ENCODE peak calls at places on chromosomes 5 and 9, in five cellular contexts. G, K, W, A and E are unnamed samples.

GRCh38 chr9:744790-745456 is 96.6 kb upstream of the DMRT1 start:
- DNase-seq in W (no peak), G (no peak), K (no peak), A (peak; percentile 97), E (peak; percentile 5)

GRCh38 chr5:74643160-74643562 is 2.6 kb upstream of the ENC1 start:
- DNase-seq in A (peak; percentile 56), K (no peak), G (peak; percentile 92), W (peak; percentile 98), E (peak; percentile 45)

GRCh38 chr5:68459093-68459492 is 243.5 kb downstream of the PIK3R1 start:
- DNase-seq in K (no peak), W (no peak), A (peak; percentile 11), G (no peak), E (no peak)

GRCh38 chr5:6384856-6385255 is 6.5 kb upstream of the MED10 start:
- DNase-seq in A (no peak), G (no peak), K (no peak), W (no peak), E (no peak)

GRCh38 chr5:50501510-50502209 is 60.6 kb upstream of the EMB start:
- DNase-seq in W (no peak), G (no peak), A (no peak), K (no peak), E (no peak)

GRCh38 chr5:160311491-160312138 is 749 bp downstream of the CCNJL start:
- DNase-seq in K (no peak), A (no peak), G (no peak), W (no peak), E (peak; percentile 8)

GRCh38 chr5:139838381-139839197 is 43.0 kb downstream of the PSD2 start:
- DNase-seq in G (no peak), K (no peak), W (no peak), A (no peak), E (no peak)

GRCh38 chr9:70101265-70101664 is 57.6 kb downstream of the MAMDC2 start:
- DNase-seq in K (no peak), G (peak; percentile 41), A (no peak), W (no peak), E (no peak)

GRCh38 chr5:58860680-58861079 is 277.8 kb downstream of the RAB3C start:
- DNase-seq in K (no peak), G (no peak), A (no peak), W (no peak), E (no peak)

GRCh38 chr5:161545701-161546462 is 643 bp downstream of the GABRB2 start:
- DNase-seq in A (no peak), W (no peak), G (no peak), K (peak; percentile 5), E (no peak)

GRCh38 chr5:2131196-2131595 is 248.5 kb upstream of the IRX4 start:
- DNase-seq in W (no peak), G (no peak), K (no peak), A (no peak), E (no peak)

GRCh38 chr5:139636975-139637408 is 11.2 kb upstream of the CXXC5 start:
- DNase-seq in K (no peak), G (peak; percentile 83), A (no peak), W (no peak), E (no peak)

GRCh38 chr5:58751222-58751621 is 168.3 kb downstream of the RAB3C start:
- DNase-seq in W (no peak), K (no peak), G (peak; percentile 57), A (no peak), E (peak; percentile 77)

GRCh38 chr9:86867658-86868313 is 79.5 kb downstream of the GAS1 start:
- DNase-seq in K (no peak), W (no peak), G (no peak), A (peak; percentile 39), E (no peak)

GRCh38 chr9:123657921-123658320 is 272.0 kb downstream of the DENND1A start:
- DNase-seq in W (no peak), K (no peak), A (no peak), G (no peak), E (no peak)

GRCh38 chr5:180605554-180606214 is 14.4 kb upstream of the SCGB3A1 start:
- DNase-seq in W (peak; percentile 53), A (peak; percentile 70), G (peak; percentile 38), K (peak; percentile 64), E (peak; percentile 37)

GRCh38 chr9:94818196-94818541 is 91.7 kb downstream of the AOPEP start:
- DNase-seq in A (no peak), K (no peak), G (peak; percentile 80), W (peak; percentile 98), E (no peak)

GRCh38 chr5:97163790-97164285 is 19.2 kb downstream of the RIOK2 start:
- DNase-seq in A (no peak), W (no peak), G (no peak), K (no peak), E (no peak)
- H3K36me3 ChIP-seq in A (peaks cover 10% of the 10 kb centered on the region), W (peaks cover 26% of the 10 kb centered on the region), G (peaks cover 20% of the 10 kb centered on the region), K (peaks cover 46% of the 10 kb centered on the region), E (peaks cover 82% of the 10 kb centered on the region)

GRCh38 chr9:75039804-75040203 is 11.7 kb upstream of the CARNMT1 start:
- DNase-seq in K (no peak), W (no peak), A (no peak), G (no peak), E (peak; percentile 19)
- H3K4me3 ChIP-seq in K (no peak overlapping the region), W (no peak overlapping the region), A (no peak overlapping the region), G (no peak overlapping the region), E (no peak overlapping the region)

GRCh38 chr9:138062196-138062595 is 184.6 kb downstream of the CACNA1B start:
- DNase-seq in A (no peak), K (no peak), W (no peak), G (no peak), E (no peak)

GRCh38 chr9:138063785-138064184 is 186.2 kb downstream of the CACNA1B start:
- DNase-seq in G (no peak), K (no peak), W (no peak), A (no peak), E (no peak)

GRCh38 chr9:138064547-138064946 is 187.0 kb downstream of the CACNA1B start:
- DNase-seq in W (no peak), A (no peak), K (no peak), G (no peak), E (no peak)

GRCh38 chr9:138061631-138062030 is 184.0 kb downstream of the CACNA1B start:
- DNase-seq in W (no peak), K (no peak), G (no peak), A (no peak), E (no peak)

DNA sequence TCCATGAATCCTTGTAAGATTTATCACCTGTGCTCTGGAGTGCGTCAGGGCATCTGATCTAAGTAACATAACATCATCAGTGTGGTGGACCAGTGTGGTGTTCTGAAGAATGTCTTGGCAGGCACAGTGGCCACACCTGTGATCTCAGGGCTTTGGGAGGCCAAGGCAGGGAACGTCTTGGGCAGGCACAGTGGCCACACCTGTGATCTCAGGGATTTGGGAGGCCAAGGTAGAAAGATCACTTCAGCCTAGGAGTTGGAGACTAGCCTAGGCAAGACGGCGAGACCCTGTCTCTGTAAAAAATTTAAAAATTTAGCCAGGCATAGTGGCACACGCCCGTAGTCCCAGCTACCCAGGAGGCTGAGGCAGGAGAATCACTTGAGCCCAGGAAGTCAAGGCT is 185.5 kb downstream of the CACNA1B start:
- DNase-seq in K (no peak), G (no peak), A (no peak), W (no peak), E (no peak)
- H3K9me3 ChIP-seq in K (no peaks in the 10 kb centered on the region), G (peaks cover 24% of the 10 kb centered on the region), A (no peaks in the 10 kb centered on the region), W (no peaks in the 10 kb centered on the region), E (no peaks in the 10 kb centered on the region)

GRCh38 chr9:33469891-33470290 is 3.8 kb downstream of the NOL6 start:
- DNase-seq in A (no peak), W (no peak), K (no peak), G (no peak), E (no peak)
- H3K36me3 ChIP-seq in A (peaks cover 39% of the 10 kb centered on the region), W (no peaks in the 10 kb centered on the region), K (peaks cover 65% of the 10 kb centered on the region), G (peaks cover 41% of the 10 kb centered on the region), E (peaks cover 53% of the 10 kb centered on the region)